ENCODE peak calls at places on chromosomes 16 and 17, in seven cellular contexts. N is PC-9, T is HepG2, X is GM23338, O is neural progenitor cell, C is A673, P is fibroblast of lung. Q is an unnamed sample.
A peak's percentile ranks its signal among the peaks of the same experiment; 100 is the strongest.

GRCh38 chr16:87391324-87391949 is 699 bp upstream of the MAP1LC3B start:
- DNase-seq in T (peak; percentile 76), O (peak; percentile 77), P (peak; percentile 19), C (peak; percentile 24), N (no peak), X (peak; percentile 79), Q (no peak)

GRCh38 chr16:11203111-11203623 is 52.8 kb downstream of the SOCS1 start:
- DNase-seq in T (no peak), P (no peak), O (no peak), X (no peak), C (no peak), N (peak; percentile 38), Q (no peak)

GRCh38 chr17:27533874-27534815 is 77.9 kb downstream of the KSR1 start:
- DNase-seq in O (peak; percentile 54), C (no peak), N (peak; percentile 78), X (peak; percentile 68), P (peak; percentile 98), T (no peak), Q (no peak)

GRCh38 chr17:70295732-70296131 is 126.4 kb downstream of the KCNJ2 start:
- DNase-seq in N (no peak), P (no peak), T (no peak), C (no peak), O (no peak), X (no peak), Q (no peak)

GRCh38 chr16:68700120-68700519 is 37.0 kb upstream of the CDH1 start:
- DNase-seq in O (no peak), X (no peak), P (peak; percentile 36), T (peak; percentile 15), N (no peak), C (no peak), Q (no peak)

GRCh38 chr16:2514333-2515179 is 804 bp downstream of the ATP6V0C start:
- DNase-seq in O (peak; percentile 48), T (no peak), C (no peak), N (no peak), P (no peak), X (peak; percentile 52), Q (no peak)

GRCh38 chr17:5355416-5356129 is 63.9 kb downstream of the NUP88 start:
- DNase-seq in P (no peak), X (no peak), N (no peak), O (no peak), T (peak; percentile 12), C (no peak), Q (no peak)

GRCh38 chr17:28524476-28525415 is 18.6 kb downstream of the FOXN1 start:
- DNase-seq in T (peak; percentile 70), C (no peak), N (peak; percentile 77), X (no peak), O (no peak), P (peak; percentile 74), Q (no peak)

GRCh38 chr17:29559640-29560039 is 7.2 kb downstream of the ABHD15 start:
- DNase-seq in N (no peak), C (no peak), X (no peak), P (no peak), T (no peak), O (no peak), Q (no peak)

GRCh38 chr17:7281074-7281952 is at the start of gene SLC2A4:
- DNase-seq in X (peak; percentile 99), P (peak; percentile 82), N (peak; percentile 89), C (peak; percentile 98), O (peak; percentile 99), T (peak; percentile 95), Q (peak; percentile 61)

GRCh38 chr16:12386076-12386641 is 409.6 kb downstream of the SNX29 start:
- DNase-seq in C (no peak), T (no peak), P (no peak), X (peak; percentile 61), N (no peak), O (no peak), Q (no peak)

DNA sequence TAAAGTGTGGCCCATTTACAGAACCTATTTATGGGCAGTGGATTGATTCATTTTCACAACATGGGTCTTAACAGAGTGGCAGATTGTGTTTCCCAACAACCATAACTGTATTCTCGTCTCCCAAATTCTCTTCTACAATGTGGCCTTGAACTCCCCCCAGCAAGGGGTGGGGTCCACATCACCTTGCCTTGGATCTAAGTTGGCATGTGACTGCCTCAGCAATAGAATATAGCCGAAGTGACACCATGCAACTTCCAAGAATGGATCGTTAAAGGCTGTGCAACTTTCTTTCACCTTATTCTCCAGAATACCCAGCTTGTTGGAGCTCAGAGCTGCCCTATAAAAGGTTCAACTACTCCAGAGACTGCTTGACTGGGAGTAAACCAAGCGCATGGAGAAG is 72.0 kb upstream of the CDH5 start:
- DNase-seq in N (no peak), O (no peak), C (no peak), X (no peak), T (no peak), P (no peak), Q (no peak)
- H3K27ac ChIP-seq in N (no peak overlapping the region), O (no peak overlapping the region), C (no peak overlapping the region), X (no peak overlapping the region), T (no peak overlapping the region), P (no peak overlapping the region), Q (no peak overlapping the region)

DNA sequence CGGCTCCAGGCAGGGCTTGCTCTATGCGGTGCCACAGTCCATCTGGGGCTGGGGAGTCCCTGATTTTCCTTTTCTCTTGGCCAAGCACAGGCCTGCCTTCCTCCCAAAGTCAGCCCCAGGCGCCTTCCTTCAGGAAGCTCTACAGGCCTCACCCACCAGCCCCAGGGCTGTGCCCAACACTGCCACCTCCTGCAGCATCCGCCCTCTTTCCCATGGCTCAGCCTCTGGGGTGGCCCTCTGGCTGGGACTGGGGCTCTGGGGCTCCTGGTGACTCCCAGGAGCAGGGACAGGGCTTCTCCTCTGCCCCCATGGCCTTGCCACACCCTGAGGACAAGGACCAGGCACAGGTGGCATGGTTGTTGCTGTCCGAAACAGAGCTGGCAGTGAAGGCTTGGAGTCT is 817 bp downstream of the ITGB4 start:
- DNase-seq in C (no peak), O (no peak), T (no peak), X (no peak), N (peak; percentile 39), P (no peak), Q (no peak)
- TF ChIP-seq EZH2 in C (no peak), O (no peak), T (no peak), X (no peak), N (no peak), P (no peak), Q (no peak)

GRCh38 chr16:66740533-66740932 is 10.9 kb downstream of the DYNC1LI2 start:
- DNase-seq in N (no peak), P (peak; percentile 34), O (no peak), T (no peak), C (no peak), X (no peak), Q (no peak)

GRCh38 chr16:66742409-66742808 is 9.0 kb downstream of the DYNC1LI2 start:
- DNase-seq in C (no peak), T (no peak), N (no peak), O (no peak), X (no peak), P (peak; percentile 43), Q (no peak)

GRCh38 chr16:66740010-66740409 is 11.4 kb downstream of the DYNC1LI2 start:
- DNase-seq in C (peak; percentile 68), T (peak; percentile 39), N (no peak), X (peak; percentile 75), P (no peak), O (peak; percentile 75), Q (no peak)

GRCh38 chr16:66741971-66742396 is 9.4 kb downstream of the DYNC1LI2 start:
- DNase-seq in T (no peak), C (no peak), N (no peak), X (no peak), O (no peak), P (peak; percentile 72), Q (no peak)

DNA sequence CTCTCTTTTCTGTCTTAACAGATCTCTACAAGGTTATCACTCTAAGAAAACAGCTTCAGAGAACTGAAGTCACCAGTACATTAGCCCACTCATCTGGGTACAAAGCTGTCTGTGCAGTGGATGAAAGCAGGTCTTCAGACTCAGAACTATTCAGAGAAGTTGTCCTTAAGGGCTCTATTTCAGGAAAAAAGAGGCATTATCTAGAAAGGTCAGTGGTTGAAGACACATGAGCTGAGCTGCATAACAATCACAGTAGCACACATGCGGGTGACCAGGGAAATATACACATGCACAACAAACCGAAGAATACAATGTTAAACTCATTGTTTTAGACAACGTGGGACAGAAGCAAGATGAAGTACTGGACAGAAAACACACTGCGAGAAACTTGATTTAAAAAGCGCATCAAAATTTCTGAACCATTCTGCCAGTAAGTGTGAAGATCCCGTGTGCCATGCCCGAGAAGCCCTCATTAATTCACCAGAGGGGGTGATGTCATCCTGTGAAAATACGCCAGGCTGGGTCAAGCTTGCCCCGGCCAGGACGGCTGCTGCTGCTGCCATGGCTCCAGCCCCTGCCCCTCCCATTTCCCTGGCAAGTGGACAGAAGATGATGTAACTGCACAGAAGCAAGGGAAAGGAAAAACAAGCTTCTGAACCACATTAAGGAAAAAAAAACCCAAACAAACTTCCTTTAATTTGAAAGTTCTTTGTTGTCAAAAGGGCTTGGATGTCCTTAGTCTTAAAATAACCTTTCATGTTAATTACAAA is 10.1 kb downstream of the DYNC1LI2 start:
- DNase-seq in T (peak; percentile 20), C (peak; percentile 39), O (no peak), P (peak; percentile 93), N (peak; percentile 39), X (no peak), Q (no peak)
- H3K27ac ChIP-seq in T (no peak overlapping the region), C (peak overlapping the region; percentile 70), O (peak overlapping the region; percentile 31), P (peak overlapping the region; percentile 73), N (peak overlapping the region; percentile 59), X (peak overlapping the region; percentile 46), Q (peak overlapping the region; percentile 54)

GRCh38 chr17:79798296-79799173 is 1.7 kb upstream of the CBX8 start:
- DNase-seq in T (no peak), P (no peak), O (peak; percentile 63), N (no peak), C (peak; percentile 36), X (peak; percentile 49), Q (no peak)

GRCh38 chr17:79799174-79799537 is 2.3 kb upstream of the CBX8 start:
- DNase-seq in P (no peak), O (peak; percentile 67), X (no peak), N (no peak), T (no peak), C (no peak), Q (no peak)

GRCh38 chr17:79800325-79801155 is 3.7 kb upstream of the CBX8 start:
- DNase-seq in N (peak; percentile 43), O (peak; percentile 84), X (peak; percentile 92), T (no peak), C (peak; percentile 92), P (peak; percentile 54), Q (no peak)

GRCh38 chr17:79801156-79802038 is 4.5 kb upstream of the CBX8 start:
- DNase-seq in C (no peak), O (peak; percentile 63), X (peak; percentile 53), P (peak; percentile 36), N (no peak), T (no peak), Q (no peak)

DNA sequence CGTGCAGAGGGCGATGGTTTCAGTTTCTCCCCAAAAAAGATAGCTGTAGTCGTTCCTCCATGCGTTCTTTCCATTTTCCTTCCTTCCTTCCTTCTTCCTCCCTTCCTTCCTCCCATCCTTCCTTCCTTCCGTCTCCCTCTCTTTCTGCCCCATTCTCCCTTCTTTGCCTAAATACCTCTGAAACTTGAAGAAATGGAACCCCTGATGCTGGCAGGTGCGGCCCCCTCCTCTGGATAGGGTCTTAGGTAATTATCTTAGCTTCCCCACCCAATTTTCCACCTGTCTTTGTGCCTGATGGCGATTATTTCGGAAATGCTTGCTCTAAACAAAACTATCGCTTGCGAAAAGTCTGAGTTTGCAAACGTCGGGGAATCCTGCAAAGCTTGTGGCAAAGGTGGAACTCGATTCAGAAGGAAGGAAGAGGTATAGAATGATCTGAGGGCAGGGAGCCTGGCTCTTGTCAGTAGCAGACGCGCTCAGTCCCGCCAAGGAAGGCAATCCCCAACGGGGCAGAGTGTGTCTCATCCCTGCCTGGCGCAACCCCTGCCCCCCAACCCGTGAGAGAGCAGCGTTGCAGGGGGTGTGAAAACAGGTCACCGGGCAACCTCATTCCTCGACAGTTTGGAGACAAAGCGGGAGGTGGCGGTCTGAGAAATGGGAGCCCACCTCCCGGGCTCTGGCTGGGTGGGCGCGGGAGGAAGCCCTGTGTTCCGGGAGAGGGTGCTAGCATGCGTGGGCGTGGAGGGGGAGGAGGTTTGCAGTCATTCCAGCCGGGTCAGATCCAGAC is 2.9 kb upstream of the CBX8 start:
- DNase-seq in T (no peak), C (peak; percentile 38), O (peak; percentile 48), N (no peak), P (no peak), X (no peak), Q (no peak)
- TF ChIP-seq EZH2 in T (peak; percentile 97), C (no peak), O (peak; percentile 73), N (no peak), P (peak; percentile 92), X (peak; percentile 98), Q (no peak)